ENCODE peak calls at places on chromosomes 12 and 14, in four cellular contexts. P, M, O and W are unnamed samples.

GRCh38 chr12:125210104-125210755 is 145.0 kb downstream of the AACS start:
- DNase-seq in P (no peak), O (no peak), M (no peak), W (no peak)

GRCh38 chr14:23040100-23040499 is 1.9 kb upstream of the PSMB11 start:
- DNase-seq in O (no peak), P (no peak), M (no peak), W (no peak)

GRCh38 chr14:102215522-102216250 is 76.0 kb downstream of the WDR20 start:
- DNase-seq in O (peak; percentile 31), M (peak; percentile 24), P (peak; percentile 73), W (no peak)

GRCh38 chr14:51357250-51357649 is 117.2 kb downstream of the TMX1 start:
- DNase-seq in O (peak; percentile 56), P (no peak), M (no peak), W (no peak)

GRCh38 chr14:75981826-75982723 is at the start of gene TGFB3:
- DNase-seq in M (peak; percentile 89), P (peak; percentile 87), O (peak; percentile 94), W (peak; percentile 93)

GRCh38 chr12:114368685-114369084 is 37.3 kb downstream of the TBX5 start:
- DNase-seq in M (peak; percentile 55), P (peak; percentile 34), O (no peak), W (peak; percentile 3)

GRCh38 chr12:40378721-40379120 is 153.9 kb downstream of the LRRK2 start:
- DNase-seq in M (no peak), O (no peak), P (no peak), W (no peak)

GRCh38 chr12:56565510-56566101 is 44.0 kb downstream of the RBMS2 start:
- DNase-seq in O (peak; percentile 35), P (peak; percentile 91), M (peak; percentile 80), W (peak; percentile 96)

GRCh38 chr12:29688914-29689313 is 94.8 kb downstream of the TMTC1 start:
- DNase-seq in O (no peak), P (no peak), M (no peak), W (no peak)

GRCh38 chr12:100668939-100669536 is 95.6 kb downstream of the GAS2L3 start:
- DNase-seq in P (peak; percentile 62), O (peak; percentile 53), M (peak; percentile 69), W (peak; percentile 87)

GRCh38 chr12:55642275-55643068 is 5.8 kb downstream of the OR10P1 start:
- DNase-seq in O (no peak), P (no peak), M (no peak), W (no peak)

GRCh38 chr14:91154851-91155625 is 41.2 kb downstream of the DGLUCY start:
- DNase-seq in O (peak; percentile 81), M (no peak), P (peak; percentile 68), W (no peak)

GRCh38 chr14:68633131-68633991 is 159.5 kb downstream of the ZFP36L1 start:
- DNase-seq in P (peak; percentile 80), O (peak; percentile 20), M (no peak), W (no peak)

GRCh38 chr12:115599251-115599811 is 678.2 kb downstream of the MED13L start:
- DNase-seq in M (no peak), O (peak; percentile 69), P (peak; percentile 36), W (peak; percentile 3)

GRCh38 chr14:22753586-22753985 is 12.9 kb upstream of the OXA1L start:
- DNase-seq in P (no peak), O (no peak), M (no peak), W (peak; percentile 10)

GRCh38 chr12:14612250-14612649 is 44.6 kb upstream of the PLBD1 start:
- DNase-seq in P (no peak), O (no peak), M (no peak), W (no peak)

GRCh38 chr12:82708507-82708906 is 21.8 kb downstream of the TMTC2 start:
- DNase-seq in O (no peak), M (no peak), P (peak; percentile 59), W (no peak)

GRCh38 chr12:58925111-58925732 is 4.9 kb upstream of the LRIG3 start:
- DNase-seq in P (no peak), O (peak; percentile 80), M (no peak), W (no peak)

GRCh38 chr14:82999802-83000201 is 1466.1 kb upstream of the SEL1L start:
- DNase-seq in O (no peak), M (no peak), P (no peak), W (peak; percentile 1)

GRCh38 chr12:17062296-17063061 is 456.5 kb upstream of the LMO3 start:
- DNase-seq in O (no peak), M (no peak), P (no peak), W (no peak)

GRCh38 chr14:89025581-89026236 is 201.3 kb downstream of the TTC8 start:
- DNase-seq in P (no peak), M (no peak), O (no peak), W (peak; percentile 61)

GRCh38 chr12:50400104-50400637 is 514 bp upstream of the LARP4 start:
- DNase-seq in M (no peak), O (no peak), P (no peak), W (no peak)

GRCh38 chr14:90388437-90388836 is 8.4 kb upstream of the CALM1 start:
- DNase-seq in O (peak; percentile 86), P (no peak), M (no peak), W (peak; percentile 84)

GRCh38 chr12:126545411-126545810 is 1480.2 kb downstream of the AACS start:
- DNase-seq in O (peak; percentile 53), P (no peak), M (no peak), W (no peak)

GRCh38 chr12:56763753-56764657 is 881 bp downstream of the HSD17B6 start:
- DNase-seq in P (no peak), M (no peak), O (peak; percentile 66), W (peak; percentile 32)

GRCh38 chr14:51398898-51399297 is 158.9 kb downstream of the TMX1 start:
- DNase-seq in O (peak; percentile 84), M (peak; percentile 51), P (peak; percentile 34), W (peak; percentile 61)

GRCh38 chr14:68824517-68825347 is 31.9 kb upstream of the ZFP36L1 start:
- DNase-seq in M (peak; percentile 90), O (peak; percentile 61), P (peak; percentile 92), W (peak; percentile 82)

GRCh38 chr12:105317942-105318614 is 12.4 kb upstream of the C12orf75 start:
- DNase-seq in M (no peak), O (peak; percentile 84), P (no peak), W (peak; percentile 67)

GRCh38 chr14:80714489-80714888 is 227.0 kb downstream of the CEP128 start:
- DNase-seq in O (no peak), M (no peak), P (no peak), W (no peak)

GRCh38 chr12:17139926-17140325 is 534.0 kb upstream of the LMO3 start:
- DNase-seq in O (no peak), M (no peak), P (no peak), W (no peak)

GRCh38 chr12:131050463-131051154 is 96.9 kb downstream of the ADGRD1 start:
- DNase-seq in M (no peak), O (no peak), P (no peak), W (no peak)

GRCh38 chr12:116319316-116319715 is 41.8 kb upstream of the MED13L start:
- DNase-seq in M (no peak), O (peak; percentile 49), P (no peak), W (peak; percentile 34)

GRCh38 chr12:123761841-123762714 is at the start of gene DNAH10:
- DNase-seq in O (peak; percentile 22), P (no peak), M (no peak), W (peak; percentile 40)

GRCh38 chr12:101962486-101962885 is 85.1 kb downstream of the DRAM1 start:
- DNase-seq in O (peak; percentile 10), M (no peak), P (peak; percentile 27), W (no peak)

GRCh38 chr12:31872831-31873604 is 86.2 kb upstream of the RESF1 start:
- DNase-seq in M (no peak), P (no peak), O (no peak), W (no peak)

DNA sequence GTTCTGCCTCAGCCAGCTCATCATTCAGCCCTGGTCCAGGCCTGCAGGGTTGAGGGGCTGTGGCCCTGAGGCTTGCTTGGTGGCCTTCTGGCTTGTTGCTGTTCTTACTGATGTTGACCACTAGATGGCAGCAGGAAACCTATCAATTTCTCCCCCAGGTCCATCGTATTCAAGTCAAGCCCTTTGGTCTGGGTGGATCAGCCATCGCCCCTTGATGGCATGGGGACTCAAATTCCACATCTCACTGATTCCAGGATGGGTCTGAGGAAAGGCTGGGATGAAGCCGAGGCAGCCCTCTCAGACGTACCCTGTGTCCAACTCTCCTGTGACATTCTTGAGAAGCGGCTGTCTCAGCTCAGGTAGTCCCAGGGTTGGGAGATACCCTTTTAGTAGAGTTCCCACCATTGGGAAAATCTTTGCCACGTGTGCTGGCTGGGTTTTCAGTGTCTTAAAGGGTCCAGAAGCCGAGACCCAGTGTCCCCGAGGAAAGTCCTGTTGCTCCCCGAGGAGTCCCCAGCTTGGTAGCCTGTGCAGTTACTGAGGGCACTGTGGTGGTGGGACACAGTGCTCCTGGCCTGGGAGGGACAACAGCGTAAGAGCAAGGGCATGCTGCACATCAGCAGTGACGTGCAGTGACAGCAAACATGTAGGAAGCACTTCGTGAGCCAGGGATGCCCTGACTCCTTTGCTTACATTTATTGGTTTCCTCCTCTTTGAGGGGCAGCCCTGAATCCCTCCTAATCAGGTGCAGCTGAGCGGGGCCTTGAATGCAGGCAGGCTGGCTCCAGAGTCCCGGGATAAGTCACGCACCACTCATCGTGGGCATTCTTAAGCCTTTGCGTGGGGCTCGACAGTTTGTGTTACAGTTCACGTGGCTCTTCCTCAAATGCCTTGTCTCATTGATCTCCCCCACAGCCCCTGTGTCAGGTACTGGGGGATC is 58.6 kb downstream of the TSPAN9 start:
- DNase-seq in P (no peak), M (peak; percentile 44), O (peak; percentile 63), W (peak; percentile 84)
- H3K4me1 ChIP-seq in P (peaks cover 86% of the 10 kb centered on the region), M (no peaks in the 10 kb centered on the region), O (peaks cover 3% of the 10 kb centered on the region), W (peaks cover 9% of the 10 kb centered on the region)

DNA sequence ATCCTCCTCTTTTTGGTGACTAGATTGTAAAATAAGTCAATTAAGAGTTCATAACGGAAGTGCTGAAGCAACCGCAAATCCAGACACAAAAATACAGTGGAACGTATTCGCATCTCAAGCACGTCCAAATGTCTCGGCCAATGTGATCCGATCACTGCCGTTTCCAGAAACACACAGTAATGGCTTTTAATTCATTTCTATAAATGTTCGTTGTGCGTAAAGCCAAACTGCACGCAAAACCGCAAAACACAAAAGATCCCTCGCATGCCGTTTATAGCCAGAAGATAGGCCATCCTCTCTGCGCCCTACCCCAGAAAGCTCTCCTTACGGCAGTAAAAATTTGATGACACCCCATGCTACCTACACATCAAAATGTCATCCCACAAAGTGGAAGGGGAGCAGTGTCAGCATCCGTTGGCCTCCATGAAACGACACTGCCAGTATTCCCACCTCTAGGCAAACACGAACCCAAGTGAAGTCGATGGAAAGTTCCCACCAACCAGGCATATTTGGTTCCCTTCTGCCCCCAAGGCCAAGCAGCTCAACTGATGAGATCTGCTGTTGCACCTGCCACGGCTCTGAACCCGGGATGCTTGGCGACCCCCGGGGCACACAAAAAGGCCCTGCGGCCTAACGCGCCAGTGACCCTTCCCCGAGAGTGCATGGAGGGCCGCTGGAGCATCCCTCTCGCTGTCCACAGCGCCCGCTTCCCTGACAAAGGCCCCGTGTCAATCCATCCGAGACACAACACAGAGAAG is 1.4 kb downstream of the HECTD4 start:
- DNase-seq in O (peak; percentile 48), M (no peak), P (no peak), W (peak; percentile 38)
- H3K4me1 ChIP-seq in O (peaks cover 4% of the 10 kb centered on the region), M (no peaks in the 10 kb centered on the region), P (peaks cover 11% of the 10 kb centered on the region), W (peaks cover 14% of the 10 kb centered on the region)

DNA sequence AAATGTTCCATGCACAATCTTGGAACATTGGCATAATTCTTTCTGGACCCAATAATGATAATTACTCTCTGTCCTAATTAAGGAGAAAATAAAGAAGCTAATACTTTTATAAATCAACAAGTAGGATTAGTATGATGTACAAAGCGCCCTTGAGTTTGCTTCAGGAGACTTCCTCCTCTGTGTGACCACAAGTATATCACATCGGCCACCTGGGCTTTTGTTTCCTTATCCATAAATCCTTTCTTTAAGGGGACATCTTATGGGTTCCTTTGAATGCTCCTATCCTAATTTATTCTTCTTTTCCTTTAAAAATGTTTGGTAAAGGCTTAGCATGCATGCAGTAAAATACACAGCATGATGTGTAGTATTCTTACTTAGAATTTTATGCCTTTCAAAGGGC is 161.8 kb upstream of the PLEKHG7 start:
- DNase-seq in O (no peak), M (no peak), P (no peak), W (no peak)
- H3K4me1 ChIP-seq in O (no peaks in the 10 kb centered on the region), M (no peaks in the 10 kb centered on the region), P (peaks cover 40% of the 10 kb centered on the region), W (peaks cover 20% of the 10 kb centered on the region)

GRCh38 chr14:103546651-103547454 is 15.6 kb downstream of the BAG5 start:
- DNase-seq in O (no peak), M (peak; percentile 80), P (peak; percentile 75), W (peak; percentile 69)
- H3K4me1 ChIP-seq in O (peaks cover 31% of the 10 kb centered on the region), M (no peaks in the 10 kb centered on the region), P (peaks cover 61% of the 10 kb centered on the region), W (peaks cover 55% of the 10 kb centered on the region)